ENCODE peak calls at places on chromosomes 13 and 19, in nine cellular contexts. N, X, H, D, Z, V, T, W and F are unnamed samples.
A peak's percentile ranks its signal among the peaks of the same experiment; 100 is the strongest.

GRCh38 chr19:44847144-44848035 is 1.3 kb downstream of the NECTIN2 start:
- DNase-seq in N (peak; percentile 41), X (peak; percentile 80), H (no peak), D (no peak), Z (no peak), V (peak; percentile 37), T (peak; percentile 84), W (peak; percentile 82), F (peak; percentile 32)

GRCh38 chr13:97255515-97255999 is 33.4 kb downstream of the MBNL2 start:
- DNase-seq in N (no peak), X (no peak), H (no peak), D (no peak), Z (no peak), V (no peak), T (no peak), W (peak; percentile 35), F (no peak)

GRCh38 chr13:20983386-20983785 is 78.0 kb downstream of the LATS2 start:
- DNase-seq in N (no peak), X (no peak), H (no peak), D (no peak), Z (no peak), V (no peak), T (no peak), W (no peak), F (no peak)

GRCh38 chr19:12596485-12596884 is 14.1 kb downstream of the ZNF490 start:
- DNase-seq in N (no peak), X (no peak), H (no peak), D (no peak), Z (no peak), V (no peak), T (no peak), W (no peak), F (no peak)

GRCh38 chr19:55545913-55546495 is 661 bp upstream of the SBK3 start:
- DNase-seq in N (no peak), X (peak; percentile 34), H (no peak), D (no peak), Z (no peak), V (no peak), T (no peak), W (no peak), F (no peak)

GRCh38 chr13:80858131-80858530 is 517.2 kb upstream of the SPRY2 start:
- DNase-seq in N (no peak), X (no peak), H (no peak), D (no peak), Z (no peak), V (no peak), T (no peak), W (no peak), F (no peak)

GRCh38 chr19:46674416-46675178 is 13.6 kb upstream of the DACT3 start:
- DNase-seq in N (no peak), X (no peak), H (no peak), D (no peak), Z (no peak), V (no peak), T (no peak), W (peak; percentile 20), F (peak; percentile 69)

GRCh38 chr13:51924756-51925544 is 63.2 kb downstream of the CCDC70 start:
- DNase-seq in N (no peak), X (no peak), H (no peak), D (no peak), Z (no peak), V (no peak), T (no peak), W (no peak), F (no peak)

GRCh38 chr19:34579281-34580054 is 97.5 kb downstream of the SCGB2B2 start:
- DNase-seq in N (no peak), X (no peak), H (no peak), D (no peak), Z (no peak), V (no peak), T (no peak), W (no peak), F (no peak)

GRCh38 chr13:30905932-30906383 is at the start of gene MEDAG:
- DNase-seq in N (no peak), X (peak; percentile 74), H (no peak), D (no peak), Z (no peak), V (no peak), T (peak; percentile 17), W (no peak), F (no peak)

GRCh38 chr13:20828540-20829364 is 55.0 kb upstream of the EEF1AKMT1 start:
- DNase-seq in N (peak; percentile 26), X (peak; percentile 78), H (no peak), D (no peak), Z (no peak), V (peak; percentile 82), T (peak; percentile 12), W (peak; percentile 63), F (peak; percentile 23)

GRCh38 chr13:50901701-50902100 is 7.9 kb upstream of the RNASEH2B start:
- DNase-seq in N (no peak), X (no peak), H (no peak), D (no peak), Z (no peak), V (no peak), T (no peak), W (no peak), F (no peak)

GRCh38 chr13:37427843-37428494 is 170.6 kb downstream of the POSTN start:
- DNase-seq in N (no peak), X (no peak), H (no peak), D (no peak), Z (no peak), V (no peak), T (no peak), W (no peak), F (no peak)

GRCh38 chr19:6378036-6378435 is 2.3 kb upstream of the PSPN start:
- DNase-seq in N (no peak), X (no peak), H (no peak), D (no peak), Z (no peak), V (no peak), T (no peak), W (peak; percentile 77), F (no peak)